ENCODE peak calls at places on chromosomes 1 and 21, in six cellular contexts. V is NCI-H1930, Q is adrenal gland, M is sigmoid colon, U is H54, K is KG1. R is an unnamed sample.

GRCh38 chr1:203271962-203272632 is 33.2 kb upstream of the BTG2 start:
- DNase-seq in U (no peak), M (no peak), K (no peak), V (no peak), Q (peak), R (no peak)

GRCh38 chr1:167059045-167059728 is 31.0 kb downstream of the GPA33 start:
- DNase-seq in V (peak), Q (peak), K (peak), U (peak), M (peak), R (peak)

GRCh38 chr21:37582613-37583012 is 216.0 kb downstream of the DYRK1A start:
- DNase-seq in V (no peak), Q (peak), U (no peak), M (no peak), K (peak), R (no peak)

GRCh38 chr1:119982006-119982405 is 85.7 kb upstream of the ADAM30 start:
- DNase-seq in V (no peak), Q (no peak), K (no peak), U (peak), M (no peak), R (no peak)

GRCh38 chr1:21022279-21023040 is 154.2 kb downstream of the EIF4G3 start:
- DNase-seq in K (peak), M (peak), Q (peak), U (peak), V (peak), R (peak)

GRCh38 chr1:12245733-12246132 is 15.9 kb downstream of the VPS13D start:
- DNase-seq in K (no peak), M (no peak), Q (no peak), U (no peak), V (no peak), R (no peak)

GRCh38 chr1:1250828-1251284 is 4.3 kb upstream of the C1QTNF12 start:
- DNase-seq in K (no peak), Q (no peak), V (no peak), M (no peak), U (no peak), R (peak)

GRCh38 chr1:203072002-203072607 is 13.7 kb downstream of the MYOG start:
- DNase-seq in K (no peak), M (peak), V (no peak), Q (no peak), U (no peak), R (no peak)

GRCh38 chr1:180632326-180633088 is 685 bp downstream of the XPR1 start:
- DNase-seq in K (no peak), U (peak), Q (peak), M (peak), V (peak), R (no peak)

GRCh38 chr1:24070821-24071393 is 41.0 kb downstream of the MYOM3 start:
- DNase-seq in K (peak), V (peak), Q (peak), M (peak), U (peak), R (peak)

GRCh38 chr1:211420389-211420788 is 71.6 kb downstream of the RD3 start:
- DNase-seq in K (no peak), V (no peak), U (peak), M (no peak), Q (no peak), R (no peak)